ENCODE peak calls at places on chromosomes 3 and 15, in ten cellular contexts. A is Peyer's patch, Q is heart right ventricle, X is Panc1, P is transverse colon, R is endodermal cell, M is tibial artery, L is pancreas, I is prostate gland, U is OCI-LY7. Z is an unnamed sample.

GRCh38 chr15:87648278-87648677 is 608.3 kb downstream of the NTRK3 start:
- DNase-seq in A (no peak), Q (no peak), X (no peak), P (no peak), R (no peak), M (no peak), L (no peak), I (no peak), U (no peak), Z (no peak)

GRCh38 chr15:79431636-79432344 is at the start of gene MINAR1:
- DNase-seq in A (no peak), Q (no peak), X (no peak), P (no peak), R (peak; percentile 86), M (no peak), L (peak; percentile 73), I (no peak), U (no peak), Z (no peak)

GRCh38 chr3:164416491-164417222 is 661.6 kb downstream of the SI start:
- DNase-seq in A (no peak), Q (no peak), X (no peak), P (no peak), R (no peak), M (no peak), L (no peak), I (no peak), U (no peak), Z (no peak)

GRCh38 chr3:165696496-165696895 is 140.7 kb downstream of the BCHE start:
- DNase-seq in A (no peak), Q (no peak), X (no peak), P (no peak), R (no peak), M (no peak), L (no peak), I (no peak), U (no peak), Z (no peak)

GRCh38 chr3:126982522-126983175 is at the start of gene PLXNA1:
- DNase-seq in A (peak; percentile 94), Q (peak; percentile 71), X (peak; percentile 41), P (peak; percentile 84), R (peak; percentile 93), M (peak; percentile 75), L (peak; percentile 90), I (peak; percentile 42), U (peak; percentile 87), Z (peak; percentile 77)

GRCh38 chr3:122555275-122556071 is 8.6 kb downstream of the PARP9 start:
- DNase-seq in A (no peak), Q (no peak), X (no peak), P (no peak), R (peak; percentile 38), M (no peak), L (no peak), I (no peak), U (no peak), Z (no peak)

GRCh38 chr3:38545983-38546382 is 49.8 kb downstream of the EXOG start:
- DNase-seq in A (no peak), Q (no peak), X (no peak), P (peak; percentile 1), R (peak; percentile 21), M (no peak), L (no peak), I (no peak), U (no peak), Z (no peak)

GRCh38 chr3:126355777-126356372 is 1.3 kb downstream of the KLF15 start:
- DNase-seq in A (peak; percentile 91), Q (peak; percentile 95), X (no peak), P (peak; percentile 88), R (peak; percentile 97), M (peak; percentile 99), L (peak; percentile 95), I (peak; percentile 98), U (peak; percentile 58), Z (peak; percentile 98)

GRCh38 chr3:49805367-49805782 is 2.3 kb downstream of the INKA1 start:
- DNase-seq in A (peak; percentile 87), Q (peak; percentile 95), X (no peak), P (peak; percentile 50), R (no peak), M (peak; percentile 92), L (peak; percentile 73), I (peak; percentile 89), U (peak; percentile 86), Z (peak; percentile 58)

GRCh38 chr3:49806838-49807237 is 3.8 kb downstream of the INKA1 start:
- DNase-seq in A (no peak), Q (no peak), X (no peak), P (no peak), R (no peak), M (no peak), L (no peak), I (no peak), U (no peak), Z (no peak)

GRCh38 chr3:49805884-49806701 is 3.0 kb downstream of the INKA1 start:
- DNase-seq in A (peak; percentile 88), Q (peak; percentile 77), X (no peak), P (peak; percentile 44), R (peak; percentile 66), M (no peak), L (no peak), I (no peak), U (peak; percentile 78), Z (no peak)

GRCh38 chr3:49804141-49805041 is 1.3 kb downstream of the INKA1 start:
- DNase-seq in A (no peak), Q (peak; percentile 23), X (no peak), P (no peak), R (no peak), M (no peak), L (peak; percentile 66), I (no peak), U (no peak), Z (peak; percentile 57)

DNA sequence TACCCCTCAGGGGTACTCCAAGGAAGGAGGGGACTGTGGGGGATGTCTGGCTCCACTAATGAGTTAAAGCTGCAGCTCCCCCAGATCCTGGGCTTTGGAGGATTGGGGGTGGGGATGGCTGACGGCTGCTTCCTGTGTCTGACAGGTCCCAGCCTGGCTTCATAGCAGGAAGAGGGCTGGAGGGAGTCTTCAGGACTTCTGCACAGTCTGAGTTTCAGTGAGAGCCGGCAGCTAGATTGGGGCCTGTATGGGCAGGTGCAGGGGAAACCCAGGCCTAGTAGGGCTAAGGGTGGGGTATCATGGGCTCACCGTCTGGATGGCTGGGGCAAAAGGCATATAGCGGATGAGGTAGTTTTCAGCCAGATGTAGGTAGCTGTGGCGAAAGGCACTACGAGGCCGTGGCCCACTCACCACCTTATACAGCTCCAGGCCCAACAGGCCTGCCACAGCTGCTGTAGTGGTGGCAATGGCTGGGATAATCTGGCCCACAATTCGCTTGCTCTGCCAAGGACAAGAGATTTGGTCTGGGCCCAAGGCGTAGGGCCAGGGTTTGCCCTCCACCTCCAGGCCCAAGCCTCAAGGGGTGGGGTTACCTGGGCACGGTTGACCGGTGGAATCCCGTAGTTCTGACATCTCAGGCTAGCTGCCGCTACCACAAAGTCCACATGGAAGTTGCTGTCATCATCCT is 4.5 kb downstream of the INKA1 start:
- DNase-seq in A (no peak), Q (peak; percentile 51), X (no peak), P (no peak), R (no peak), M (no peak), L (no peak), I (no peak), U (peak; percentile 66), Z (no peak)
- H3K27ac ChIP-seq in A (peak overlapping the region; percentile 47), Q (peak overlapping the region; percentile 45), X (no peak overlapping the region), P (no peak overlapping the region), R (no peak overlapping the region), M (peak overlapping the region; percentile 87), L (no peak overlapping the region), I (peak overlapping the region; percentile 1), U (peak overlapping the region; percentile 96), Z (no peak overlapping the region)

GRCh38 chr3:48419597-48419996 is 10.3 kb downstream of the PLXNB1 start:
- DNase-seq in A (no peak), Q (no peak), X (no peak), P (no peak), R (no peak), M (no peak), L (no peak), I (no peak), U (no peak), Z (no peak)

GRCh38 chr3:48417529-48418108 is 12.3 kb downstream of the PLXNB1 start:
- DNase-seq in A (no peak), Q (no peak), X (no peak), P (no peak), R (no peak), M (no peak), L (no peak), I (no peak), U (no peak), Z (no peak)

GRCh38 chr3:48419149-48419548 is 10.7 kb downstream of the PLXNB1 start:
- DNase-seq in A (no peak), Q (no peak), X (no peak), P (no peak), R (no peak), M (no peak), L (no peak), I (no peak), U (no peak), Z (no peak)

GRCh38 chr3:48418140-48418539 is 11.7 kb downstream of the PLXNB1 start:
- DNase-seq in A (no peak), Q (no peak), X (no peak), P (no peak), R (no peak), M (no peak), L (no peak), I (no peak), U (no peak), Z (no peak)

DNA sequence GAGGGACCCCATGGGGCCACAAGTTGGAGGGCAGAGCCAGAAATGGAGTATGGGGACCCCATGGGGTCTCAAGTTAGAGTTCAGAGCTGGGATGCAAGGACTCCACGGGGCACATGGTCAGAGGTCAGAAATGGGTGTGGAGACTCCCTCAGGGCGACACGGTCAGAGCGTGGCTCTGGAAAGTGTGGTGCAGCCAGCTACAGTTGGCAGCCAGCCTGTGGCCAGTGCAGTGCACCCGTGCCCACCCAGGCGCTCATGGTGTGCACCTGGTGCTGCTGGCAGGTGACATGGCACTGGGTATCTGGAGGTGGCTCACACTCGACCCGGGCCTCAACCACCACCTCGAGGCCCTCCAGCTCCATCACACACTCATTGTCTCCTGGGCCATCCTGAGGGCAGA is 11.2 kb downstream of the PLXNB1 start:
- DNase-seq in A (no peak), Q (no peak), X (no peak), P (no peak), R (no peak), M (no peak), L (no peak), I (no peak), U (no peak), Z (no peak)
- H3K36me3 ChIP-seq in A (peaks cover 85% of the 10 kb centered on the region), Q (no peaks in the 10 kb centered on the region), X (no peaks in the 10 kb centered on the region), P (no peaks in the 10 kb centered on the region), R (peaks cover 34% of the 10 kb centered on the region), M (peaks cover 100% of the 10 kb centered on the region), L (peaks cover 47% of the 10 kb centered on the region), I (peaks cover 15% of the 10 kb centered on the region), U (no peaks in the 10 kb centered on the region), Z (peaks cover 59% of the 10 kb centered on the region)

GRCh38 chr3:181724432-181724740 is 12.7 kb downstream of the SOX2 start:
- DNase-seq in A (no peak), Q (no peak), X (no peak), P (no peak), R (no peak), M (no peak), L (no peak), I (no peak), U (no peak), Z (no peak)
- H3K4me3 ChIP-seq in A (no peak overlapping the region), Q (no peak overlapping the region), X (no peak overlapping the region), P (no peak overlapping the region), R (no peak overlapping the region), M (no peak overlapping the region), L (no peak overlapping the region), I (no peak overlapping the region), U (no peak overlapping the region), Z (no peak overlapping the region)

DNA sequence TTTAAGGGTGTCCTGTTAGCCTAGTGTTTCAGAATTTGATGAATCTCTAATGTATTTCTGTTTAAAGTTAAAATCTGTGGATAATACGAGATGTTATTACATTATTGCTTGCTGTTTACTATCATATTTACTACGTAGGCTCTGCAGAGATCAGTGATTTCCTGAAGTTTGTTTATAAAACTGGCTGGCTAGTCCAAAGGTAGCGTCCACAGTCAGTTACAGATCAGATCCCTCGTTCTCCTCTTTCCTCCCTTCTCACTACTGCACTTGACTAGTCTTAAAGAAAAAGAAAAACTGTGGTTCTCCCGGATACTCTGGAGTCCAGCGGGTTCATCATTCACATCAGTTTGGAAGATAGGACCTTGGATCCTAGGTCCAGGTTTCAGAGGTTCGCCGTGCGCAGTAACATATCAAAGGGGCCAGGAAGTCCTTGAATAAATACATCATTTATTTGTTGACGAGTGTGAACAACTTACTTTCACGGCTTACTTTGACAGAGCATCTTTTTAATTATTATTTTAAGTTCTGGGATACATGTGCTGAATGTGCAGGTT is 35.9 kb downstream of the ASB7 start:
- DNase-seq in A (no peak), Q (no peak), X (no peak), P (no peak), R (no peak), M (no peak), L (no peak), I (no peak), U (no peak), Z (no peak)
- H3K27ac ChIP-seq in A (no peak overlapping the region), Q (no peak overlapping the region), X (no peak overlapping the region), P (peak overlapping the region; percentile 19), R (no peak overlapping the region), M (no peak overlapping the region), L (no peak overlapping the region), I (no peak overlapping the region), U (no peak overlapping the region), Z (no peak overlapping the region)